ENCODE peak calls at places on chromosomes 12 and 14, in four cellular contexts. One of them, this sample, is unnamed.

GRCh38 chr12:56635539-56636117 is 5.5 kb upstream of the BAZ2A start:
- DNase-seq in HEK293T: no peak
- DNase-seq in small intestine: no peak
- DNase-seq in K562: no peak
- DNase-seq in this sample: no peak

GRCh38 chr14:61601923-61602732 is 93.2 kb upstream of the HIF1A start:
- DNase-seq in K562: no peak
- DNase-seq in small intestine: peak
- DNase-seq in HEK293T: peak
- DNase-seq in this sample: no peak

GRCh38 chr14:22386924-22387775 is 201.9 kb downstream of the DAD1 start:
- DNase-seq in K562: peak
- DNase-seq in small intestine: peak
- DNase-seq in HEK293T: peak
- DNase-seq in this sample: peak

GRCh38 chr12:40107098-40107802 is 1.4 kb upstream of the SLC2A13 start:
- DNase-seq in K562: peak
- DNase-seq in small intestine: peak
- DNase-seq in HEK293T: peak
- DNase-seq in this sample: peak

GRCh38 chr14:63777024-63777423 is 49.2 kb upstream of the SGPP1 start:
- DNase-seq in HEK293T: no peak
- DNase-seq in K562: no peak
- DNase-seq in small intestine: peak
- DNase-seq in this sample: peak

GRCh38 chr12:100391856-100392255 is 35.0 kb downstream of the SLC17A8 start:
- DNase-seq in HEK293T: no peak
- DNase-seq in small intestine: peak
- DNase-seq in K562: no peak
- DNase-seq in this sample: peak

GRCh38 chr14:49427117-49427516 is 159.1 kb downstream of the RPS29 start:
- DNase-seq in HEK293T: no peak
- DNase-seq in small intestine: no peak
- DNase-seq in K562: no peak
- DNase-seq in this sample: no peak

GRCh38 chr12:55314043-55314442 is at the start of gene OR6C1:
- DNase-seq in small intestine: no peak
- DNase-seq in K562: no peak
- DNase-seq in HEK293T: no peak
- DNase-seq in this sample: no peak

GRCh38 chr14:76546426-76547221 is 170.7 kb downstream of the ESRRB start:
- DNase-seq in K562: peak
- DNase-seq in HEK293T: peak
- DNase-seq in small intestine: peak
- DNase-seq in this sample: peak

GRCh38 chr14:93716410-93717221 is 71.7 kb downstream of the PRIMA1 start:
- DNase-seq in small intestine: no peak
- DNase-seq in HEK293T: no peak
- DNase-seq in K562: no peak
- DNase-seq in this sample: no peak

GRCh38 chr12:56476143-56476542 is 7.8 kb downstream of the SPRYD4 start:
- DNase-seq in K562: no peak
- DNase-seq in HEK293T: no peak
- DNase-seq in small intestine: no peak
- DNase-seq in this sample: no peak